ENCODE peak calls at places on chromosome 6, in eight cellular contexts. J, B, S, G, P, L, M and T are unnamed samples.

GRCh38 chr6:151141685-151142084 is 98.1 kb upstream of the AKAP12 start:
- DNase-seq in J (no peak), M (no peak), P (no peak), G (no peak), B (no peak), S (no peak), L (no peak), T (no peak)

GRCh38 chr6:126153661-126154060 is 167.3 kb downstream of the TRMT11 start:
- DNase-seq in B (no peak), L (no peak), G (no peak), P (no peak), M (no peak), S (no peak), J (no peak), T (no peak)

GRCh38 chr6:53199156-53199555 is 50.5 kb upstream of the GCM1 start:
- DNase-seq in M (no peak), B (no peak), S (no peak), J (no peak), L (no peak), P (no peak), G (no peak), T (no peak)

GRCh38 chr6:686528-686927 is 6.4 kb downstream of the EXOC2 start:
- DNase-seq in P (no peak), M (peak), G (no peak), L (no peak), S (no peak), J (peak), B (no peak), T (no peak)

GRCh38 chr6:88105741-88106340 is 58.2 kb downstream of the SPACA1 start:
- DNase-seq in J (no peak), P (no peak), G (no peak), B (no peak), M (no peak), L (no peak), S (no peak), T (no peak)

GRCh38 chr6:13924949-13925881 is at the start of gene RNF182:
- DNase-seq in J (no peak), G (peak), P (no peak), M (peak), S (no peak), B (no peak), L (peak), T (peak)

GRCh38 chr6:57147955-57148858 is 23.9 kb upstream of the BAG2 start:
- DNase-seq in M (no peak), B (no peak), S (no peak), L (no peak), G (no peak), P (no peak), J (no peak), T (no peak)

GRCh38 chr6:51514396-51515051 is 572.9 kb downstream of the PKHD1 start:
- DNase-seq in S (no peak), M (no peak), B (no peak), J (no peak), L (peak), G (no peak), P (no peak), T (no peak)

GRCh38 chr6:101266063-101266462 is 127.4 kb upstream of the GRIK2 start:
- DNase-seq in P (no peak), M (no peak), S (no peak), G (peak), B (no peak), L (no peak), J (peak), T (no peak)

GRCh38 chr6:19771753-19772336 is 65.3 kb upstream of the ID4 start:
- DNase-seq in M (no peak), J (no peak), B (no peak), L (peak), G (no peak), P (no peak), S (no peak), T (no peak)

GRCh38 chr6:107152633-107153032 is 37.3 kb upstream of the BEND3 start:
- DNase-seq in G (no peak), L (peak), P (no peak), J (peak), M (no peak), S (no peak), B (no peak), T (no peak)

GRCh38 chr6:193180-193579 is 99.1 kb upstream of the DUSP22 start:
- DNase-seq in L (no peak), G (no peak), P (no peak), B (no peak), M (no peak), J (no peak), S (no peak), T (no peak)

GRCh38 chr6:160121981-160122380 is 366 bp downstream of the SLC22A1 start:
- DNase-seq in G (no peak), B (no peak), P (no peak), L (no peak), M (no peak), S (no peak), J (no peak), T (no peak)

GRCh38 chr6:53302678-53303360 is 45.9 kb downstream of the ELOVL5 start:
- DNase-seq in J (no peak), B (no peak), M (no peak), S (no peak), P (no peak), G (peak), L (peak), T (no peak)

GRCh38 chr6:63643862-63644261 is 8.3 kb downstream of the PHF3 start:
- DNase-seq in B (no peak), G (peak), J (no peak), P (no peak), L (peak), M (no peak), S (no peak), T (no peak)

GRCh38 chr6:154156135-154156948 is 117.3 kb downstream of the OPRM1 start:
- DNase-seq in G (peak), L (peak), P (peak), J (peak), M (peak), S (peak), B (peak), T (peak)